ENCODE peak calls at places on chromosomes 5 and 9, in five cellular contexts. One of them, this sample, is unnamed.

GRCh38 chr5:113034182-113034773 is 57.7 kb downstream of the DCP2 start:
- DNase-seq in GM23338: peak; percentile 24
- DNase-seq in PC-3: peak; percentile 24
- DNase-seq in HCT116: no peak
- DNase-seq in thyroid gland: no peak
- DNase-seq in this sample: no peak

GRCh38 chr9:811101-811531 is 30.4 kb upstream of the DMRT1 start:
- DNase-seq in HCT116: no peak
- DNase-seq in thyroid gland: peak; percentile 96
- DNase-seq in PC-3: peak; percentile 87
- DNase-seq in GM23338: no peak
- DNase-seq in this sample: no peak

GRCh38 chr9:114087721-114088120 is 9.6 kb upstream of the AMBP start:
- DNase-seq in thyroid gland: no peak
- DNase-seq in GM23338: no peak
- DNase-seq in PC-3: no peak
- DNase-seq in HCT116: no peak
- DNase-seq in this sample: no peak

GRCh38 chr5:8363133-8363532 is 494.2 kb downstream of the MTRR start:
- DNase-seq in GM23338: no peak
- DNase-seq in PC-3: peak; percentile 99
- DNase-seq in HCT116: no peak
- DNase-seq in thyroid gland: no peak
- DNase-seq in this sample: no peak

GRCh38 chr9:98401140-98402025 is 145.9 kb upstream of the TBC1D2 start:
- DNase-seq in HCT116: no peak
- DNase-seq in PC-3: no peak
- DNase-seq in thyroid gland: no peak
- DNase-seq in GM23338: peak; percentile 9
- DNase-seq in this sample: no peak

GRCh38 chr5:114305402-114306207 is 56.3 kb upstream of the KCNN2 start:
- DNase-seq in HCT116: no peak
- DNase-seq in thyroid gland: no peak
- DNase-seq in PC-3: peak; percentile 5
- DNase-seq in GM23338: peak; percentile 64
- DNase-seq in this sample: no peak

GRCh38 chr5:181189363-181189961 is 15.5 kb downstream of the TRIM7 start:
- DNase-seq in PC-3: peak; percentile 33
- DNase-seq in thyroid gland: peak; percentile 29
- DNase-seq in HCT116: no peak
- DNase-seq in GM23338: peak; percentile 36
- DNase-seq in this sample: no peak

GRCh38 chr9:134644715-134645606 is 3.4 kb downstream of the COL5A1 start:
- DNase-seq in GM23338: no peak
- DNase-seq in thyroid gland: no peak
- DNase-seq in PC-3: peak; percentile 90
- DNase-seq in HCT116: no peak
- DNase-seq in this sample: no peak

GRCh38 chr5:28779161-28779754 is 1740.9 kb upstream of the CDH9 start:
- DNase-seq in PC-3: peak; percentile 39
- DNase-seq in GM23338: peak; percentile 17
- DNase-seq in thyroid gland: no peak
- DNase-seq in HCT116: no peak
- DNase-seq in this sample: no peak

GRCh38 chr9:89865357-89865756 is 260.5 kb downstream of the GADD45G start:
- DNase-seq in PC-3: no peak
- DNase-seq in HCT116: no peak
- DNase-seq in GM23338: no peak
- DNase-seq in thyroid gland: no peak
- DNase-seq in this sample: no peak

GRCh38 chr5:1444361-1445189 is 665 bp downstream of the SLC6A3 start:
- DNase-seq in PC-3: no peak
- DNase-seq in GM23338: peak; percentile 58
- DNase-seq in thyroid gland: no peak
- DNase-seq in HCT116: no peak
- DNase-seq in this sample: no peak

GRCh38 chr9:89740722-89741121 is 135.9 kb downstream of the GADD45G start:
- DNase-seq in thyroid gland: no peak
- DNase-seq in PC-3: no peak
- DNase-seq in GM23338: no peak
- DNase-seq in HCT116: no peak
- DNase-seq in this sample: peak; percentile 39

GRCh38 chr5:10286552-10287227 is 21.0 kb downstream of the CMBL start:
- DNase-seq in PC-3: peak; percentile 19
- DNase-seq in GM23338: no peak
- DNase-seq in HCT116: no peak
- DNase-seq in thyroid gland: no peak
- DNase-seq in this sample: no peak

GRCh38 chr5:10289353-10289752 is 18.3 kb downstream of the CMBL start:
- DNase-seq in thyroid gland: peak; percentile 54
- DNase-seq in GM23338: no peak
- DNase-seq in PC-3: no peak
- DNase-seq in HCT116: no peak
- DNase-seq in this sample: no peak

GRCh38 chr5:10291736-10292135 is 16.0 kb downstream of the CMBL start:
- DNase-seq in thyroid gland: no peak
- DNase-seq in GM23338: no peak
- DNase-seq in HCT116: no peak
- DNase-seq in PC-3: no peak
- DNase-seq in this sample: no peak

GRCh38 chr5:10288600-10289213 is 19.0 kb downstream of the CMBL start:
- DNase-seq in thyroid gland: peak; percentile 98
- DNase-seq in HCT116: no peak
- DNase-seq in PC-3: peak; percentile 43
- DNase-seq in GM23338: no peak
- DNase-seq in this sample: peak; percentile 45

DNA sequence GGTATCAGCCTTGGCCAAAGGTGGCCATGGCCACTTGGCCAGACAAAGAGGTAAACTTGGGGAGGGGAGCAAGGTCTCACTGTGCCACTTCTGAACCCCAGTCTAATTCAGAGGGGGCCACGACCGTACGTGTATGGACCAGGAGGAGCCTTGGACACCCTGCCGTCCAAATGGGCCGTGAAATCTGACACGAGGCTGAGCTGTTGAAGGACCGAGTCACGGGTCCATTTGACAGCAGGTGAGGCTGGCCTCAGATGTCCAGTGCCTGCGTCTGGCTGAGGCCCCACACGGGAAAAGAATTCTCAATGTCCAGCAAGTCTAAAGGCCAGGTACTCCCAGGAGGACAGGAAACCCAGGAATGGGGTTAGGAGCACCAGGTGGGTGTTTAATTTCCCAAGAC is 17.7 kb downstream of the CMBL start:
- DNase-seq in thyroid gland: no peak
- DNase-seq in GM23338: no peak
- DNase-seq in HCT116: no peak
- DNase-seq in PC-3: no peak
- DNase-seq in this sample: no peak
- H3K4me3 ChIP-seq in thyroid gland: no peak overlapping the region
- H3K4me3 ChIP-seq in GM23338: no peak overlapping the region
- H3K4me3 ChIP-seq in HCT116: no peak overlapping the region
- H3K4me3 ChIP-seq in PC-3: no peak overlapping the region
- H3K4me3 ChIP-seq in this sample: no peak overlapping the region

GRCh38 chr5:6711409-6712135 is 1.7 kb upstream of the TENT4A start:
- DNase-seq in HCT116: no peak
- DNase-seq in GM23338: no peak
- DNase-seq in PC-3: no peak
- DNase-seq in thyroid gland: no peak
- DNase-seq in this sample: no peak
- TF ChIP-seq CTCF in HCT116: no peak
- TF ChIP-seq CTCF in GM23338: no peak
- TF ChIP-seq CTCF in PC-3: no peak
- TF ChIP-seq CTCF in thyroid gland: no peak
- TF ChIP-seq CTCF in this sample: no peak

DNA sequence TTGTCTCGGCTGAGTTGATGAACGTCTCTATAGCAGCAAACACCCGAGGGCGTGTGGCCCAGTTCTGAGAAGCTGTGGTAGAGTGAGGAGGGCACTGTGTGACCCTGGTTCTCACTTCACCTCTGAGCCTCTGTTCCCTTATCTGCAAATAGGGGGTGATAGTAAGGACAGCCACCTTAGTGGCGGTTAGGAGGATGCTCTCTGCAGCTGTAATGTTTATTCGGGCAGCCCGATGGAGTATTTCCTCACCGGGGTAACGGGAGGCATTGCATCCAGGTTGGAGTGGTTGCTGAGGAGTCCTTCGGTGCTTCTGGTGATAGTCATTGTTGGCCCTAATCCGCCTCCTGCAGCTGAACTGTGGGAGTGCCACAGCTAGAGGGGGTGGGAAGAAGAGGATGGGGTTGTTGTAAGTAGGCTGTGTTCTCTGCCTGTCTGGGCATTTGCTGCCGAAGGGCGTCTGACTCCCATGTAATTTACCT is 13.9 kb downstream of the PRRC2B start:
- DNase-seq in HCT116: no peak
- DNase-seq in GM23338: peak; percentile 82
- DNase-seq in PC-3: no peak
- DNase-seq in thyroid gland: peak; percentile 58
- DNase-seq in this sample: no peak
- H3K4me3 ChIP-seq in HCT116: no peak overlapping the region
- H3K4me3 ChIP-seq in GM23338: peak overlapping the region; percentile 43
- H3K4me3 ChIP-seq in PC-3: no peak overlapping the region
- H3K4me3 ChIP-seq in thyroid gland: no peak overlapping the region
- H3K4me3 ChIP-seq in this sample: no peak overlapping the region

GRCh38 chr5:153447534-153447933 is 42.9 kb upstream of the GRIA1 start:
- DNase-seq in GM23338: no peak
- DNase-seq in HCT116: no peak
- DNase-seq in PC-3: no peak
- DNase-seq in thyroid gland: no peak
- DNase-seq in this sample: no peak

GRCh38 chr5:153441997-153442396 is 48.5 kb upstream of the GRIA1 start:
- DNase-seq in thyroid gland: no peak
- DNase-seq in GM23338: no peak
- DNase-seq in HCT116: no peak
- DNase-seq in PC-3: no peak
- DNase-seq in this sample: no peak

GRCh38 chr5:153445875-153446567 is 44.4 kb upstream of the GRIA1 start:
- DNase-seq in GM23338: peak; percentile 17
- DNase-seq in thyroid gland: peak; percentile 2
- DNase-seq in PC-3: peak; percentile 24
- DNase-seq in HCT116: no peak
- DNase-seq in this sample: no peak
- TF ChIP-seq CTCF in GM23338: peak; percentile 45
- TF ChIP-seq CTCF in thyroid gland: no peak
- TF ChIP-seq CTCF in PC-3: no peak
- TF ChIP-seq CTCF in HCT116: no peak
- TF ChIP-seq CTCF in this sample: no peak

GRCh38 chr5:159582756-159583523 is 252.7 kb upstream of the IL12B start:
- DNase-seq in thyroid gland: no peak
- DNase-seq in GM23338: no peak
- DNase-seq in HCT116: peak; percentile 61
- DNase-seq in PC-3: peak; percentile 73
- DNase-seq in this sample: no peak
- H3K4me3 ChIP-seq in thyroid gland: no peak overlapping the region
- H3K4me3 ChIP-seq in GM23338: no peak overlapping the region
- H3K4me3 ChIP-seq in HCT116: peak overlapping the region; percentile 26
- H3K4me3 ChIP-seq in PC-3: no peak overlapping the region
- H3K4me3 ChIP-seq in this sample: no peak overlapping the region

GRCh38 chr5:166980666-166981065 is 1310.8 kb upstream of the WWC1 start:
- DNase-seq in PC-3: no peak
- DNase-seq in HCT116: no peak
- DNase-seq in thyroid gland: no peak
- DNase-seq in GM23338: no peak
- DNase-seq in this sample: no peak
- TF ChIP-seq CTCF in PC-3: no peak
- TF ChIP-seq CTCF in HCT116: no peak
- TF ChIP-seq CTCF in thyroid gland: no peak
- TF ChIP-seq CTCF in GM23338: no peak
- TF ChIP-seq CTCF in this sample: no peak

GRCh38 chr5:157327771-157328170 is 61.8 kb downstream of the CYFIP2 start:
- DNase-seq in PC-3: peak; percentile 8
- DNase-seq in thyroid gland: no peak
- DNase-seq in HCT116: no peak
- DNase-seq in GM23338: no peak
- DNase-seq in this sample: no peak

GRCh38 chr5:157331807-157332206 is 65.9 kb downstream of the CYFIP2 start:
- DNase-seq in PC-3: no peak
- DNase-seq in thyroid gland: no peak
- DNase-seq in GM23338: no peak
- DNase-seq in HCT116: no peak
- DNase-seq in this sample: no peak

GRCh38 chr5:157326440-157327023 is 60.6 kb downstream of the CYFIP2 start:
- DNase-seq in PC-3: no peak
- DNase-seq in HCT116: no peak
- DNase-seq in GM23338: no peak
- DNase-seq in thyroid gland: no peak
- DNase-seq in this sample: no peak

GRCh38 chr5:157324237-157324636 is 58.3 kb downstream of the CYFIP2 start:
- DNase-seq in GM23338: peak; percentile 64
- DNase-seq in HCT116: no peak
- DNase-seq in PC-3: no peak
- DNase-seq in thyroid gland: no peak
- DNase-seq in this sample: no peak

DNA sequence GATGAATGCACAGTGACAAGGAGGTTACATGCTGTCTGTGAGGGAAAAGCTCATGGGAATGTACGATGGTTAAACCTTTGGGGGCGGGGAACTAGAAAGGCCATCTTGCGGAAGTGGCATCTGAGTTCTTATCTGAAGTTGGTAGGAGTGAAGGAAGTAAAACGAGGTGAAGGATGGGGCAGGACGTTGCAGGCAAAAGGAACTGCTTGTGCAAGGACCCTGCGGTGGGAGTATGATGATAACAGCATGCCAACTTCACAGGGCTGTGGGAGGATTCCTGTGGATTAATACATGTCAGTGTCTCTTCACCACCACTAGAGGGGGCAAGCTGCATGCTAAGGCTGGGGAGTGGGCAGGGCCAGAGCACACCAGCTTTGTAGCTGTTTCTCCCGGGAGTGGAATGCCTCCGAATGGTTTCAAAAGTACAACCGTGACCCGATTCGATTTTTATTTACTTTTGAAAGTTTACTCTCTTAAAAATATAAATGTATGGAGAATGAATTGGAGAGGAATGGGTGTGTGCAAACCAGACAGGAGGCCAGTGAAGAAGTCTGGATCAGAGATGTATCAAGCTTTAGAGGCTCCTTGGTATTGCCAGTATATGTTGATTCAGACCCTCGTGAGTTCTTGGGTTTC is 62.5 kb downstream of the CYFIP2 start:
- DNase-seq in GM23338: peak; percentile 89
- DNase-seq in HCT116: peak; percentile 58
- DNase-seq in PC-3: peak; percentile 90
- DNase-seq in thyroid gland: peak; percentile 66
- DNase-seq in this sample: no peak
- H3K4me3 ChIP-seq in GM23338: no peak overlapping the region
- H3K4me3 ChIP-seq in HCT116: peak overlapping the region; percentile 12
- H3K4me3 ChIP-seq in PC-3: peak overlapping the region; percentile 61
- H3K4me3 ChIP-seq in thyroid gland: no peak overlapping the region
- H3K4me3 ChIP-seq in this sample: no peak overlapping the region